ENCODE peak calls at places on chromosomes 7 and 10, in four cellular contexts. Y is HCT116, R is prostate gland, V is Panc1. B is an unnamed sample.

GRCh38 chr7:100166317-100166940 is 2.0 kb downstream of the GAL3ST4 start:
- DNase-seq in Y (no peak), R (no peak), V (no peak), B (no peak)

GRCh38 chr10:35308809-35309208 is 27.5 kb upstream of the CCNY start:
- DNase-seq in Y (no peak), R (no peak), V (no peak), B (no peak)

GRCh38 chr7:155864991-155865690 is 52.9 kb upstream of the SHH start:
- DNase-seq in Y (no peak), R (no peak), V (no peak), B (no peak)

GRCh38 chr7:157518514-157519175 is 181.8 kb downstream of the DNAJB6 start:
- DNase-seq in Y (no peak), R (no peak), V (no peak), B (peak; percentile 14)

GRCh38 chr7:150377116-150377979 is 1.8 kb upstream of the ZNF775 start:
- DNase-seq in Y (no peak), R (no peak), V (no peak), B (no peak)

GRCh38 chr10:105112862-105113261 is 471.8 kb downstream of the SORCS3 start:
- DNase-seq in Y (no peak), R (no peak), V (no peak), B (no peak)

GRCh38 chr10:10361486-10361885 is 656.2 kb upstream of the CELF2 start:
- DNase-seq in Y (no peak), R (no peak), V (no peak), B (no peak)

GRCh38 chr7:36749282-36749960 is 25.1 kb upstream of the AOAH start:
- DNase-seq in Y (no peak), R (no peak), V (no peak), B (no peak)

GRCh38 chr7:1899201-1899600 is 229.1 kb downstream of the ELFN1 start:
- DNase-seq in Y (no peak), R (no peak), V (no peak), B (no peak)

GRCh38 chr10:110069502-110069982 is 61.8 kb downstream of the ADD3 start:
- DNase-seq in Y (no peak), R (no peak), V (no peak), B (no peak)

GRCh38 chr7:94394058-94394398 is 667 bp upstream of the COL1A2 start:
- DNase-seq in Y (no peak), R (no peak), V (no peak), B (no peak)

GRCh38 chr7:33757050-33757449 is 148.3 kb upstream of the BMPER start:
- DNase-seq in Y (no peak), R (no peak), V (no peak), B (no peak)

GRCh38 chr7:29977926-29978652 is 11.5 kb downstream of the SCRN1 start:
- DNase-seq in Y (peak; percentile 27), R (no peak), V (no peak), B (no peak)

GRCh38 chr10:8225232-8225631 is 170.7 kb downstream of the GATA3 start:
- DNase-seq in Y (no peak), R (no peak), V (no peak), B (no peak)

GRCh38 chr10:68561804-68562649 is 1.9 kb downstream of the TET1 start:
- DNase-seq in Y (no peak), R (no peak), V (no peak), B (no peak)

DNA sequence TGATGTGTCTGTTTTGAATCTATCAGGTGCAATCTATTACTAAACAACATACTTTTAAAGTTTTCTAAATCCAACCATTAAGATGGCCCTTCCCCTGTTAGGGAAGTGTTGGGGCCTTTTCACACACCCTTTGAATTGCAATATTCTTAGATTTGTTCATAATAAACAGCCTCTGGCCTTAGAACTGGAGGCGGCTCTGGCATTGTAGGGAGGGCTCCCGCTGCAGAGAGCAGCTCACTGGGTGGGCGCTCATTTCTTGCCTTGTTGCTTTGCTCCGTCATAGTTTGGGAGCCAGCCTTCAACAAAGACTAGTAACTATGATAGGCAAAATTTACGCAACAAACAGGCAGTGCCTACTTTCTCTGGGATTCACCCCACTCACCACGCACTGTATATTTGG is 4.2 kb upstream of the HOXA10 start:
- DNase-seq in Y (no peak), R (no peak), V (no peak), B (no peak)
- H3K27me3 ChIP-seq in Y (no peaks in the 10 kb centered on the region), R (no peaks in the 10 kb centered on the region), V (no peaks in the 10 kb centered on the region), B (peaks cover 88% of the 10 kb centered on the region)

GRCh38 chr10:94524711-94525110 is 20.9 kb upstream of the HELLS start:
- DNase-seq in Y (no peak), R (no peak), V (no peak), B (no peak)
- TF ChIP-seq POLR2AphosphoS5 in Y (no peak), R (no peak), V (no peak), B (no peak)

GRCh38 chr7:134834689-134835462 is 55.4 kb downstream of the CALD1 start:
- DNase-seq in Y (no peak), R (no peak), V (no peak), B (no peak)

GRCh38 chr7:134831862-134832261 is 52.4 kb downstream of the CALD1 start:
- DNase-seq in Y (no peak), R (no peak), V (no peak), B (no peak)

GRCh38 chr7:134835463-134835823 is 56.0 kb downstream of the CALD1 start:
- DNase-seq in Y (no peak), R (no peak), V (no peak), B (no peak)

GRCh38 chr7:134832367-134832766 is 52.9 kb downstream of the CALD1 start:
- DNase-seq in Y (no peak), R (no peak), V (no peak), B (no peak)

DNA sequence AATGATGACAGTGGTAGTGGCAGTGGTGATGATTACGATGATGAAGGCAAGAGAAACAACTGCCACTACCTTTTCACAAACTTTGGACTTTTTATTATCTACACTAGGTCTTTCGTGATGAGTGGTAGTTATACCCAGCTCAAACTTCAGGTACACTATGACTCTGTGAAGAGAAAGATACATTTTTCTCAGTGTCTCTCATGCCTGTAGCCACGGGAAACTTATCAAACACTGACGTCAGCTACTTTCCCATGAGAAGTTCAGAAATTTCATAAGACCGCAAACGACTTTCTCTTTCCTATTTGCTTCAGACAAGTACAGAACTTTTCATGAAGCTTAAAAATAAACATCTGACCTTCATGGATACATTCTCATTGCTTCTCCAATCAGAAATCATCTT is 57.0 kb downstream of the CALD1 start:
- DNase-seq in Y (no peak), R (no peak), V (no peak), B (no peak)
- H3K4me3 ChIP-seq in Y (no peak overlapping the region), R (no peak overlapping the region), V (no peak overlapping the region), B (no peak overlapping the region)

GRCh38 chr7:106032295-106032694 is 69.2 kb downstream of the CDHR3 start:
- DNase-seq in Y (no peak), R (no peak), V (no peak), B (no peak)
- H3K27me3 ChIP-seq in Y (no peaks in the 10 kb centered on the region), R (no peaks in the 10 kb centered on the region), V (no peaks in the 10 kb centered on the region), B (no peaks in the 10 kb centered on the region)

DNA sequence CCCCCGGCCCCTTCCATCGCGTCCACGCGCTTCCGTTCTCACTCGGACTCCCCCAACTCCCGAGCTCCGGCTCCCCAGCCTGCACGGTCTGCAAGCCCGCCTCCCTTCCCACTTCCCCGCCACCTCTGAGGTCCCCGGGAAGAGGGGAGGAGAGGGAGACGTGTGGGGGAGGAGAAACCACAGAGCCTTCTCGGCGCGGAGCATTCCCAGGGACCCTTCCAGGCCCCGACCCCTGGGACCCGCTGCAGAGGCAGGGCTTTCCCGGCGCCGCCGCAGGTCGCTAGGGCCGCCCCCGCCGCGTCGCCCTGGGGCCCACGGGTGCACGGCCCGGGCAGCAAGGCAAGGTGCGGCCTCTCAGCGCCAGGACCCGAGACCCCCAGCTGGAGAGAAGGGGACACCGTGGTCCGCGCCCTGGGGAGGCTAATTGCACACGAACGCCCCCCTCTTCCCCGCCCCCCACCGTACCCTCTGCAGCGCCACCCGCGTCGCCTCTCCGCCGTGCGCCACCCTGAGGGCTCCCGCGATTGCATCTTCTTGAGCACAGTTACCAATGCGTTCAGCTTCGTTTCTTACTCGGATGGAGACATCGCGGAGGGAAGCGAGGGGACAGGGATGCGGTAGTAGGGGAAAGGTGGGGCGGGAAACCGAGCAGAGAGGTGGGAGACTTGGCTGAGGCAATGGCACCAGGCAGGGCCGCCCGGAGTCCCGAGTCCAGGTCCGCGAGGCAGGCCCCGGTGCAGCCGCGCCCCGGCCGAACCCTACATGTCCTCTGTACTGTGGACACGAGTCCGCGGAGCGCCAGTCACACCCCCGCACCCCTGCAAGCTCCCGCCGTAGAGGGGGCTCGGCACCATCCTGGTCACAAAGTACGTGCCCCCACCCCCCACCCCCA is 29.0 kb downstream of the SKIDA1 start:
- DNase-seq in Y (no peak), R (peak; percentile 39), V (no peak), B (no peak)
- TF ChIP-seq POLR2AphosphoS5 in Y (no peak), R (no peak), V (peak; percentile 67), B (no peak)

DNA sequence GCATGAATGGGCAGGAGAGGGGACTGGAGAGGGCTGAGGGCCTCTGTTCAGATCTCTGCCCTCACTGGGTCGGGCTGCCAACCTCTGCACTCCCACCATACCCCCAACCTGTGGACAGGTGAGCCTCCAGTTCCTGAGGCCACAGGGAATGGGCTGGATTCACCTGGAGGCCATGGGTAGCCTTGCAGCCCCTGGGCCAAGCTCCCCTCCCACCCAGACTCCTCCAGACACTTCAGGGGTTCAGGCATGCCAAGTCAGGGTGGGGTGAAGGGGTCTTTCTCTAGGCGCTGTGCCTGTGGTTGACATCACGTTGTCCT is 80.5 kb downstream of the ZMIZ1 start:
- DNase-seq in Y (no peak), R (no peak), V (no peak), B (no peak)
- H3K4me3 ChIP-seq in Y (peak overlapping the region; percentile 32), R (no peak overlapping the region), V (no peak overlapping the region), B (no peak overlapping the region)

DNA sequence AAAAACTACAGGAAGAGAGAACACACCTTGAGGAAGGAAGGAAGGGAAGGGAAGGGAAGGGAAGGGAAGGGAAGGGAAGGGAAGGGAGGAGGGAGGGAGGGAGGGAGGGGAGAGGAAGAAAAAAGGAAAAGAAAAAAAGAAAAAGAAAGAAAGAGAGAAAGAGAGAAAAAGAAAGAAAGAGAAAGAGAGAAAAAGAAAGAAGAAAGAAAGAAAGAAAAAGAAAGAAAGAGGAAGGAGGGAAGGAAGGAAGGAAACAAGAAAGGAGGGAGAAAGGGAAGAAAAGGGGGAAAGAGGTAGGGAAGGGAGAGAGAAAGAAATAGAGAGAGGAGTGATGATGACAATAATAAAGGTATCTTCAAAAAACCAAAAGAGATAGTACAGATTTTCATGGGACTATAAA is 12.3 kb upstream of the PLXNA4 start:
- DNase-seq in Y (no peak), R (no peak), V (no peak), B (no peak)
- H3K27me3 ChIP-seq in Y (peaks cover 50% of the 10 kb centered on the region), R (no peaks in the 10 kb centered on the region), V (peaks cover 14% of the 10 kb centered on the region), B (no peaks in the 10 kb centered on the region)

GRCh38 chr7:116353614-116354013 is 143.3 kb downstream of the TES start:
- DNase-seq in Y (no peak), R (no peak), V (no peak), B (no peak)
- TF ChIP-seq POLR2AphosphoS5 in Y (no peak), R (no peak), V (no peak), B (no peak)

GRCh38 chr7:128868624-128869137 is 6.0 kb downstream of the ATP6V1F start:
- DNase-seq in Y (no peak), R (no peak), V (no peak), B (no peak)
- H3K4me3 ChIP-seq in Y (peak overlapping the region; percentile 66), R (peak overlapping the region; percentile 46), V (peak overlapping the region; percentile 53), B (peak overlapping the region; percentile 74)

B was measured in breast epithelium.